ENCODE peak calls at places on chromosomes 3 and 15, in seven cellular contexts. One of them, this sample, is unnamed.

GRCh38 chr3:143795849-143796248 is 52.4 kb downstream of the SLC9A9 start:
- DNase-seq in WTC11: no peak
- DNase-seq in T-helper 2 cell: no peak
- DNase-seq in KBM-7: no peak
- DNase-seq in Daoy: no peak
- DNase-seq in KG1: no peak
- DNase-seq in Calu3: peak
- DNase-seq in this sample: no peak

GRCh38 chr3:100518983-100519382 is 26.6 kb downstream of the TMEM45A start:
- DNase-seq in WTC11: no peak
- DNase-seq in Daoy: no peak
- DNase-seq in KG1: no peak
- DNase-seq in Calu3: no peak
- DNase-seq in KBM-7: no peak
- DNase-seq in T-helper 2 cell: no peak
- DNase-seq in this sample: no peak

GRCh38 chr3:31274406-31275024 is 258.2 kb upstream of the STT3B start:
- DNase-seq in Calu3: no peak
- DNase-seq in T-helper 2 cell: no peak
- DNase-seq in KBM-7: no peak
- DNase-seq in Daoy: no peak
- DNase-seq in WTC11: no peak
- DNase-seq in KG1: no peak
- DNase-seq in this sample: peak

GRCh38 chr15:38251726-38252480 is 733 bp upstream of the SPRED1 start:
- DNase-seq in T-helper 2 cell: peak
- DNase-seq in Daoy: peak
- DNase-seq in KBM-7: peak
- DNase-seq in KG1: peak
- DNase-seq in WTC11: peak
- DNase-seq in Calu3: peak
- DNase-seq in this sample: peak

GRCh38 chr15:57510647-57511046 is 81.1 kb upstream of the MYZAP start:
- DNase-seq in T-helper 2 cell: no peak
- DNase-seq in WTC11: no peak
- DNase-seq in KG1: no peak
- DNase-seq in Daoy: peak
- DNase-seq in Calu3: no peak
- DNase-seq in KBM-7: no peak
- DNase-seq in this sample: peak

GRCh38 chr15:70356062-70356860 is 258.5 kb upstream of the TLE3 start:
- DNase-seq in Daoy: no peak
- DNase-seq in KG1: no peak
- DNase-seq in Calu3: no peak
- DNase-seq in KBM-7: no peak
- DNase-seq in T-helper 2 cell: no peak
- DNase-seq in WTC11: no peak
- DNase-seq in this sample: no peak

GRCh38 chr3:72549819-72550581 is 298.2 kb downstream of the SHQ1 start:
- DNase-seq in Daoy: peak
- DNase-seq in KG1: no peak
- DNase-seq in T-helper 2 cell: no peak
- DNase-seq in Calu3: peak
- DNase-seq in WTC11: no peak
- DNase-seq in KBM-7: no peak
- DNase-seq in this sample: no peak

GRCh38 chr15:43954181-43954621 is 127.4 kb downstream of the WDR76 start:
- DNase-seq in WTC11: no peak
- DNase-seq in T-helper 2 cell: no peak
- DNase-seq in KG1: no peak
- DNase-seq in Daoy: peak
- DNase-seq in KBM-7: no peak
- DNase-seq in Calu3: no peak
- DNase-seq in this sample: no peak

GRCh38 chr3:134978658-134979057 is 183.6 kb downstream of the EPHB1 start:
- DNase-seq in Calu3: no peak
- DNase-seq in Daoy: no peak
- DNase-seq in T-helper 2 cell: no peak
- DNase-seq in KG1: no peak
- DNase-seq in KBM-7: no peak
- DNase-seq in WTC11: no peak
- DNase-seq in this sample: no peak